ENCODE peak calls at places on chromosome X, in five cellular contexts. O is choroid plexus epithelial cell; B is CD4-positive, alpha-beta memory T cell; Z is GM04504; H is GM23338. T is an unnamed sample.

GRCh38 chrX:131704136-131704695 is 160.3 kb downstream of the OR13H1 start:
- DNase-seq in O (no peak), B (peak; percentile 86), Z (peak; percentile 80), H (peak; percentile 6), T (peak; percentile 83)

GRCh38 chrX:15973941-15974340 is 119.3 kb upstream of the AP1S2 start:
- DNase-seq in O (no peak), B (no peak), Z (no peak), H (no peak), T (no peak)

GRCh38 chrX:118802857-118803256 is 20.8 kb upstream of the ZCCHC12 start:
- DNase-seq in O (peak; percentile 68), B (no peak), Z (no peak), H (no peak), T (no peak)

GRCh38 chrX:150405576-150405975 is 42.5 kb downstream of the MAMLD1 start:
- DNase-seq in O (no peak), B (no peak), Z (no peak), H (peak; percentile 33), T (no peak)

GRCh38 chrX:7485041-7485440 is 337.1 kb upstream of the PUDP start:
- DNase-seq in O (no peak), B (no peak), Z (no peak), H (no peak), T (no peak)

GRCh38 chrX:16826207-16826606 is 39.9 kb downstream of the TXLNG start:
- DNase-seq in O (peak; percentile 71), B (peak; percentile 17), Z (peak; percentile 27), H (no peak), T (peak; percentile 23)

GRCh38 chrX:111719426-111720210 is 38.6 kb downstream of the ALG13 start:
- DNase-seq in O (peak; percentile 17), B (no peak), Z (no peak), H (peak; percentile 2), T (no peak)

GRCh38 chrX:16671005-16671404 is 21.0 kb downstream of the S100G start:
- DNase-seq in O (peak; percentile 77), B (peak; percentile 43), Z (peak; percentile 63), H (peak; percentile 52), T (no peak)

GRCh38 chrX:76253432-76253831 is 80.6 kb downstream of the PBDC1 start:
- DNase-seq in O (peak; percentile 72), B (peak; percentile 45), Z (peak; percentile 7), H (peak; percentile 66), T (peak; percentile 33)

GRCh38 chrX:39551748-39552147 is 546.0 kb downstream of the BCOR start:
- DNase-seq in O (no peak), B (no peak), Z (no peak), H (no peak), T (no peak)

GRCh38 chrX:5876984-5877655 is 351.5 kb downstream of the NLGN4X start:
- DNase-seq in O (no peak), B (no peak), Z (no peak), H (peak; percentile 67), T (no peak)

GRCh38 chrX:116961872-116962582 is 499.3 kb upstream of the CT83 start:
- DNase-seq in O (no peak), B (no peak), Z (peak; percentile 4), H (peak; percentile 8), T (no peak)

GRCh38 chrX:20515841-20516461 is 249.2 kb upstream of the RPS6KA3 start:
- DNase-seq in O (peak; percentile 91), B (no peak), Z (peak; percentile 49), H (no peak), T (no peak)

GRCh38 chrX:40005290-40006011 is 92.3 kb downstream of the BCOR start:
- DNase-seq in O (no peak), B (no peak), Z (no peak), H (peak; percentile 9), T (peak; percentile 46)

GRCh38 chrX:46577116-46578005 is 3.8 kb downstream of the CHST7 start:
- DNase-seq in O (no peak), B (no peak), Z (no peak), H (no peak), T (no peak)

GRCh38 chrX:65601530-65602281 is 65.7 kb upstream of the MSN start:
- DNase-seq in O (peak; percentile 91), B (peak; percentile 62), Z (peak; percentile 57), H (no peak), T (no peak)

GRCh38 chrX:29787666-29788065 is 427.7 kb upstream of the MAGEB2 start:
- DNase-seq in O (peak; percentile 26), B (no peak), Z (no peak), H (no peak), T (no peak)

GRCh38 chrX:154121207-154121606 is 22.8 kb upstream of the OPN1LW start:
- DNase-seq in O (no peak), B (no peak), Z (no peak), H (no peak), T (no peak)

GRCh38 chrX:72245461-72246089 is 6.7 kb upstream of the ERCC6L start:
- DNase-seq in O (peak; percentile 69), B (peak; percentile 20), Z (peak; percentile 25), H (peak; percentile 74), T (peak; percentile 14)

GRCh38 chrX:16023790-16024734 is 99.3 kb upstream of the GRPR start:
- DNase-seq in O (peak; percentile 11), B (no peak), Z (no peak), H (no peak), T (no peak)

GRCh38 chrX:327660-328126 is 9.1 kb upstream of the GTPBP6 start:
- DNase-seq in O (no peak), B (no peak), Z (no peak), H (no peak), T (no peak)

GRCh38 chrX:40644175-40644574 is 3.2 kb downstream of the CXorf38 start:
- DNase-seq in O (peak; percentile 66), B (no peak), Z (no peak), H (no peak), T (peak; percentile 42)

GRCh38 chrX:136689441-136689840 is 41.5 kb downstream of the CD40LG start:
- DNase-seq in O (peak; percentile 85), B (no peak), Z (no peak), H (peak; percentile 60), T (no peak)

T was measured in naive B cell.